ENCODE peak calls at places on chromosome 15, in four cellular contexts. W, Y, Q and X are unnamed samples.

GRCh38 chr15:91150492-91151160 is 50.6 kb downstream of the SV2B start:
- DNase-seq in Y (no peak), W (no peak), Q (no peak), X (no peak)

GRCh38 chr15:74888716-74889115 is 1.1 kb upstream of the MPI start:
- DNase-seq in Y (no peak), Q (no peak), W (no peak), X (no peak)

GRCh38 chr15:69468241-69469121 is 15.9 kb downstream of the RPLP1 start:
- DNase-seq in W (no peak), Y (no peak), Q (no peak), X (no peak)

GRCh38 chr15:73633991-73634495 is 854 bp upstream of the NPTN start:
- DNase-seq in Y (no peak), Q (no peak), W (no peak), X (peak; percentile 6)

GRCh38 chr15:75729304-75730069 is 16.8 kb upstream of the CSPG4 start:
- DNase-seq in Y (no peak), Q (no peak), W (no peak), X (no peak)

GRCh38 chr15:74917676-74918075 is 11.0 kb upstream of the FAM219B start:
- DNase-seq in W (no peak), Y (no peak), Q (no peak), X (no peak)

GRCh38 chr15:44720460-44721185 is 9.3 kb downstream of the B2M start:
- DNase-seq in W (no peak), Y (no peak), Q (no peak), X (no peak)

GRCh38 chr15:76160426-76161152 is 100.8 kb downstream of the TMEM266 start:
- DNase-seq in W (no peak), Y (peak; percentile 27), Q (no peak), X (no peak)

GRCh38 chr15:75902129-75902557 is 1.5 kb upstream of the FBXO22 start:
- DNase-seq in Y (peak; percentile 90), Q (no peak), W (no peak), X (no peak)

GRCh38 chr15:52486003-52486996 is 42.4 kb downstream of the MYO5A start:
- DNase-seq in Q (no peak), Y (peak; percentile 38), W (peak; percentile 34), X (no peak)

GRCh38 chr15:83871808-83872559 is 218.1 kb downstream of the ADAMTSL3 start:
- DNase-seq in W (no peak), Y (no peak), Q (peak; percentile 39), X (no peak)

GRCh38 chr15:73712107-73712506 is 27.9 kb downstream of the CD276 start:
- DNase-seq in W (no peak), Q (no peak), Y (no peak), X (no peak)

GRCh38 chr15:47429376-47429775 is 287.9 kb upstream of the SEMA6D start:
- DNase-seq in Y (no peak), Q (no peak), W (no peak), X (no peak)

GRCh38 chr15:31552482-31553099 is 226.0 kb downstream of the KLF13 start:
- DNase-seq in Q (no peak), W (no peak), Y (no peak), X (no peak)

GRCh38 chr15:63407612-63408011 is 26.0 kb upstream of the CA12 start:
- DNase-seq in W (no peak), Q (no peak), Y (no peak), X (no peak)

GRCh38 chr15:48385031-48385430 is 53.8 kb downstream of the DUT start:
- DNase-seq in W (no peak), Y (no peak), Q (no peak), X (no peak)

GRCh38 chr15:82647045-82647834 is at the start of gene CPEB1:
- DNase-seq in W (peak; percentile 12), Q (peak; percentile 69), Y (peak; percentile 52), X (peak; percentile 30)

GRCh38 chr15:40633178-40633577 is 39.1 kb downstream of the KNL1 start:
- DNase-seq in W (no peak), Q (no peak), Y (no peak), X (no peak)

GRCh38 chr15:84108725-84109124 is 126.8 kb upstream of the GOLGA6L4 start:
- DNase-seq in Q (no peak), W (no peak), Y (no peak), X (no peak)

GRCh38 chr15:61050844-61051569 is 178.1 kb downstream of the RORA start:
- DNase-seq in Y (no peak), Q (no peak), W (no peak), X (no peak)

GRCh38 chr15:63600001-63600645 is 2.9 kb downstream of the FBXL22 start:
- DNase-seq in Y (peak; percentile 51), Q (no peak), W (peak; percentile 20), X (no peak)

GRCh38 chr15:49964071-49964470 is 155.0 kb downstream of the ATP8B4 start:
- DNase-seq in W (no peak), Y (no peak), Q (no peak), X (no peak)

GRCh38 chr15:88701561-88702095 is 62.8 kb downstream of the ISG20 start:
- DNase-seq in W (no peak), Y (peak; percentile 61), Q (peak; percentile 70), X (peak; percentile 46)
- TF ChIP-seq CTCF in W (peak; percentile 51), Y (peak; percentile 80), Q (peak; percentile 63), X (peak; percentile 32)

GRCh38 chr15:53808058-53808703 is 48.7 kb upstream of the WDR72 start:
- DNase-seq in Q (peak; percentile 8), W (no peak), Y (no peak), X (no peak)

GRCh38 chr15:53807500-53807899 is 48.0 kb upstream of the WDR72 start:
- DNase-seq in Q (no peak), Y (no peak), W (no peak), X (no peak)

GRCh38 chr15:53811530-53811929 is 52.1 kb upstream of the WDR72 start:
- DNase-seq in Y (no peak), Q (no peak), W (no peak), X (no peak)
- TF ChIP-seq CTCF in Y (peak; percentile 54), Q (no peak), W (peak; percentile 57), X (no peak)

GRCh38 chr15:71098920-71099319 is 16.4 kb upstream of the THSD4 start:
- DNase-seq in Y (no peak), Q (no peak), W (no peak), X (no peak)
- TF ChIP-seq CTCF in Y (peak; percentile 11), Q (no peak), W (no peak), X (no peak)

DNA sequence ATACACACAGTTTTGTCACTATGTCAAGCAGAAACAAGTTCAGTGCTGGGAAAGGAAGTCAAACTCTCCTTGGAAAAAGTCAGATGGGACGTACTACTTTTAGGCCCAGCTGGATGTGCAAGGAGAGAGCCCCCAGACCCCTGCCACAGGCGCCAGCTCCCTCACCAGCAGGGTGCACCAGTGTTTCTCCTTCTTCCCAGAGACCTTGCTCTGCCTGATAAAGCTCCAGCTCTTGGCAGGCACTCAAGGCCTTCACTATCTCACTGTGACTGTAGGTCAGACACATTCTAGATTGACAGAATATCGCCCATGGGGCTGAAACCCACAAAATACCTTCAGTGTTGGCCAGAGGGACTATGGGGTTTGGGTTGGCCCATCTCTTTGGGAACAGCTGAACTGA is 54.8 kb upstream of the CHRNB4 start:
- DNase-seq in W (no peak), Y (no peak), Q (no peak), X (no peak)
- TF ChIP-seq CTCF in W (no peak), Y (peak; percentile 30), Q (no peak), X (no peak)

GRCh38 chr15:59636184-59636583 is 21.1 kb downstream of the GTF2A2 start:
- DNase-seq in Q (no peak), W (no peak), Y (no peak), X (no peak)

DNA sequence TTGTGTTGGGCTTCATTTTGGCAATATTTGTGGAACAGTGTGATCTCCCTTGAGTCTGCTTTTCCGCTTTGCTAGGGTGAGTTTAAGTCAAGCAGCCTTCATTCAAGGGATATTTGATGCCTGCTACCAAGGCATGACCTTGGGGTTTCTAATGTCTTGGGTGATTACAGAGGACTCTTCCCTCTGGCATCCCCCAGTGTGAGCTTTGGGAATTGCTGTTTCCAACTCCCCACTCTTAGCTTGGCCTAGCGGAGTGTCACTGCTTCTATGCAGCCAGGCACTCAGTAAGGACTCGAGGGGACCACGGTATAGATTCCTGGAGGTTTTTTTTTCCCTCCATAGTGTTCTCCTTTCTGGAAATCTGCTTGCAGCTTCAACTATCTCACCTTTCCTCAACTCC is 21.1 kb downstream of the GCNT3 start:
- DNase-seq in Q (no peak), Y (peak; percentile 74), W (peak; percentile 6), X (peak; percentile 41)
- TF ChIP-seq CTCF in Q (no peak), Y (peak; percentile 75), W (peak; percentile 42), X (peak; percentile 24)

DNA sequence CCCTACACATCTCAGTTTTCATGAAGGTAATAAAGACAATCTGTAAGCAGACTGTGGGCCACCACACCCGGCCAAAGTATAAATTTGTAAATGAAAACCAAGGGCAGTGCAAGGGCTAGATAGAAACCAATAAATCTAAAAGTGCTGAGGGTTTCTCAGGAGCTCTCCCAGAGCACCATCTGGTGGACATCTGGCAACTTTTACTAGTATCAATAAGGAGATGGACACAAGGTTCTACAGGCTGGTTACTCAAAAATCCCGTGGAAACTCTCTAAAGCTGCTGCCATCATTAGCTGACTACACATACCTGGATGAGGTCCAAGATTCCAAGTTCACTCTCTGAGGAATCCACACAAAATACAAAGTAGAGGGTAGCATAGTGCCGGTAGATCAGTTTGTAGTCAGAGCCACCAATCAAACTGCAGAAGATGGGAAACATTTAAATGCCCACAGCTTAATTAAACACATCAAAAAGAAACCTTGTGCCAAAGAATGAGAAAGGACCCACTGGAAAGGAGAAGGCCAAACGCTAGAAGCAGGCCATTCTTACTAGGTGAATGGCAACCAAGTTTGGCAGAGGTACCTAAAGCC is 5.5 kb downstream of the AP3S2 start:
- DNase-seq in W (no peak), Q (peak; percentile 8), Y (no peak), X (no peak)
- TF ChIP-seq CTCF in W (peak; percentile 65), Q (no peak), Y (peak; percentile 66), X (no peak)